ENCODE peak calls at places on chromosome 20, in five cellular contexts. One of them, this sample, is unnamed.
A peak's percentile ranks its signal among the peaks of the same experiment; 100 is the strongest.

GRCh38 chr20:24633026-24633425 is 163.6 kb downstream of the SYNDIG1 start:
- DNase-seq in HCT116: no peak
- DNase-seq in GM12891: no peak
- DNase-seq in GM12878: no peak
- DNase-seq in SK-N-SH: no peak
- DNase-seq in this sample: no peak

GRCh38 chr20:59415224-59415623 is 114.8 kb downstream of the EDN3 start:
- DNase-seq in HCT116: no peak
- DNase-seq in GM12891: no peak
- DNase-seq in GM12878: no peak
- DNase-seq in SK-N-SH: no peak
- DNase-seq in this sample: no peak

GRCh38 chr20:51356871-51357270 is 185.6 kb downstream of the NFATC2 start:
- DNase-seq in HCT116: no peak
- DNase-seq in GM12891: no peak
- DNase-seq in GM12878: no peak
- DNase-seq in SK-N-SH: no peak
- DNase-seq in this sample: no peak

GRCh38 chr20:61185841-61186601 is 66.0 kb upstream of the CDH4 start:
- DNase-seq in HCT116: no peak
- DNase-seq in GM12891: no peak
- DNase-seq in GM12878: no peak
- DNase-seq in SK-N-SH: no peak
- DNase-seq in this sample: no peak

GRCh38 chr20:25222461-25223178 is 25.3 kb upstream of the PYGB start:
- DNase-seq in HCT116: no peak
- DNase-seq in GM12891: no peak
- DNase-seq in GM12878: no peak
- DNase-seq in SK-N-SH: no peak
- DNase-seq in this sample: no peak

GRCh38 chr20:5654557-5654956 is 95.6 kb upstream of the SHLD1 start:
- DNase-seq in HCT116: no peak
- DNase-seq in GM12891: no peak
- DNase-seq in GM12878: no peak
- DNase-seq in SK-N-SH: no peak
- DNase-seq in this sample: no peak

GRCh38 chr20:3889489-3890409 is 562 bp downstream of the PANK2 start:
- DNase-seq in HCT116: no peak
- DNase-seq in GM12891: no peak
- DNase-seq in GM12878: no peak
- DNase-seq in SK-N-SH: peak; percentile 81
- DNase-seq in this sample: peak; percentile 40

GRCh38 chr20:51493346-51493791 is 49.1 kb downstream of the NFATC2 start:
- DNase-seq in HCT116: no peak
- DNase-seq in GM12891: no peak
- DNase-seq in GM12878: no peak
- DNase-seq in SK-N-SH: no peak
- DNase-seq in this sample: no peak

GRCh38 chr20:366719-367485 is 13.7 kb upstream of the TRIB3 start:
- DNase-seq in HCT116: no peak
- DNase-seq in GM12891: no peak
- DNase-seq in GM12878: no peak
- DNase-seq in SK-N-SH: no peak
- DNase-seq in this sample: no peak

GRCh38 chr20:62646851-62647520 is 4.7 kb downstream of the SLCO4A1 start:
- DNase-seq in HCT116: no peak
- DNase-seq in GM12891: no peak
- DNase-seq in GM12878: no peak
- DNase-seq in SK-N-SH: no peak
- DNase-seq in this sample: peak; percentile 87

GRCh38 chr20:8132632-8133587 is 844 bp downstream of the PLCB1 start:
- DNase-seq in HCT116: no peak
- DNase-seq in GM12891: no peak
- DNase-seq in GM12878: no peak
- DNase-seq in SK-N-SH: no peak
- DNase-seq in this sample: peak; percentile 46

GRCh38 chr20:1083431-1084080 is 34.8 kb upstream of the PSMF1 start:
- DNase-seq in HCT116: no peak
- DNase-seq in GM12891: no peak
- DNase-seq in GM12878: peak; percentile 9
- DNase-seq in SK-N-SH: no peak
- DNase-seq in this sample: no peak

GRCh38 chr20:6122873-6123649 is at the start of gene FERMT1:
- DNase-seq in HCT116: peak; percentile 78
- DNase-seq in GM12891: peak; percentile 24
- DNase-seq in GM12878: no peak
- DNase-seq in SK-N-SH: peak; percentile 82
- DNase-seq in this sample: peak; percentile 68

GRCh38 chr20:49866051-49866450 is 49.3 kb downstream of the SPATA2 start:
- DNase-seq in HCT116: no peak
- DNase-seq in GM12891: no peak
- DNase-seq in GM12878: peak; percentile 60
- DNase-seq in SK-N-SH: no peak
- DNase-seq in this sample: no peak

GRCh38 chr20:43554369-43554768 is 4.5 kb upstream of the SGK2 start:
- DNase-seq in HCT116: no peak
- DNase-seq in GM12891: no peak
- DNase-seq in GM12878: no peak
- DNase-seq in SK-N-SH: no peak
- DNase-seq in this sample: no peak

GRCh38 chr20:5788385-5788895 is 38.2 kb downstream of the SHLD1 start:
- DNase-seq in HCT116: peak; percentile 88
- DNase-seq in GM12891: peak; percentile 49
- DNase-seq in GM12878: peak; percentile 66
- DNase-seq in SK-N-SH: peak; percentile 79
- DNase-seq in this sample: peak; percentile 80

GRCh38 chr20:48656661-48657211 is 171.1 kb downstream of the PREX1 start:
- DNase-seq in HCT116: peak; percentile 10
- DNase-seq in GM12891: no peak
- DNase-seq in GM12878: no peak
- DNase-seq in SK-N-SH: peak; percentile 55
- DNase-seq in this sample: peak; percentile 41

GRCh38 chr20:41476013-41476441 is 109.4 kb upstream of the EMILIN3 start:
- DNase-seq in HCT116: no peak
- DNase-seq in GM12891: no peak
- DNase-seq in GM12878: no peak
- DNase-seq in SK-N-SH: no peak
- DNase-seq in this sample: peak; percentile 45

GRCh38 chr20:1299522-1299921 is 29.4 kb downstream of the SDCBP2 start:
- DNase-seq in HCT116: peak; percentile 37
- DNase-seq in GM12891: no peak
- DNase-seq in GM12878: no peak
- DNase-seq in SK-N-SH: peak; percentile 67
- DNase-seq in this sample: no peak

GRCh38 chr20:7716286-7716972 is 223.8 kb downstream of the HAO1 start:
- DNase-seq in HCT116: no peak
- DNase-seq in GM12891: no peak
- DNase-seq in GM12878: no peak
- DNase-seq in SK-N-SH: no peak
- DNase-seq in this sample: no peak

GRCh38 chr20:62668441-62669027 is 26.2 kb downstream of the SLCO4A1 start:
- DNase-seq in HCT116: peak; percentile 24
- DNase-seq in GM12891: peak; percentile 56
- DNase-seq in GM12878: no peak
- DNase-seq in SK-N-SH: peak; percentile 96
- DNase-seq in this sample: peak; percentile 76

GRCh38 chr20:7841291-7841966 is 98.8 kb downstream of the HAO1 start:
- DNase-seq in HCT116: no peak
- DNase-seq in GM12891: no peak
- DNase-seq in GM12878: no peak
- DNase-seq in SK-N-SH: no peak
- DNase-seq in this sample: no peak

GRCh38 chr20:1308702-1309095 is 20.2 kb downstream of the SDCBP2 start:
- DNase-seq in HCT116: no peak
- DNase-seq in GM12891: no peak
- DNase-seq in GM12878: no peak
- DNase-seq in SK-N-SH: no peak
- DNase-seq in this sample: no peak

GRCh38 chr20:7399575-7399974 is 540.7 kb downstream of the HAO1 start:
- DNase-seq in HCT116: no peak
- DNase-seq in GM12891: no peak
- DNase-seq in GM12878: no peak
- DNase-seq in SK-N-SH: no peak
- DNase-seq in this sample: no peak

GRCh38 chr20:23361108-23361650 is 803 bp upstream of the GZF1 start:
- DNase-seq in HCT116: no peak
- DNase-seq in GM12891: no peak
- DNase-seq in GM12878: no peak
- DNase-seq in SK-N-SH: no peak
- DNase-seq in this sample: no peak

GRCh38 chr20:40633123-40633850 is 55.7 kb downstream of the MAFB start:
- DNase-seq in HCT116: no peak
- DNase-seq in GM12891: no peak
- DNase-seq in GM12878: no peak
- DNase-seq in SK-N-SH: no peak
- DNase-seq in this sample: no peak

GRCh38 chr20:13302647-13303425 is 81.8 kb downstream of the ISM1 start:
- DNase-seq in HCT116: peak; percentile 4
- DNase-seq in GM12891: no peak
- DNase-seq in GM12878: no peak
- DNase-seq in SK-N-SH: peak; percentile 61
- DNase-seq in this sample: no peak

GRCh38 chr20:52312131-52312729 is 120.7 kb upstream of the ZFP64 start:
- DNase-seq in HCT116: peak; percentile 54
- DNase-seq in GM12891: peak; percentile 23
- DNase-seq in GM12878: peak; percentile 7
- DNase-seq in SK-N-SH: peak; percentile 70
- DNase-seq in this sample: peak; percentile 35

GRCh38 chr20:57436223-57436545 is 45.0 kb downstream of the RBM38 start:
- DNase-seq in HCT116: no peak
- DNase-seq in GM12891: no peak
- DNase-seq in GM12878: no peak
- DNase-seq in SK-N-SH: no peak
- DNase-seq in this sample: no peak

GRCh38 chr20:57438552-57438951 is 47.4 kb downstream of the RBM38 start:
- DNase-seq in HCT116: no peak
- DNase-seq in GM12891: no peak
- DNase-seq in GM12878: no peak
- DNase-seq in SK-N-SH: no peak
- DNase-seq in this sample: no peak

GRCh38 chr20:57437267-57437666 is 46.1 kb downstream of the RBM38 start:
- DNase-seq in HCT116: no peak
- DNase-seq in GM12891: no peak
- DNase-seq in GM12878: no peak
- DNase-seq in SK-N-SH: no peak
- DNase-seq in this sample: no peak

GRCh38 chr20:57439432-57439831 is 48.2 kb downstream of the RBM38 start:
- DNase-seq in HCT116: no peak
- DNase-seq in GM12891: no peak
- DNase-seq in GM12878: no peak
- DNase-seq in SK-N-SH: no peak
- DNase-seq in this sample: peak; percentile 94

DNA sequence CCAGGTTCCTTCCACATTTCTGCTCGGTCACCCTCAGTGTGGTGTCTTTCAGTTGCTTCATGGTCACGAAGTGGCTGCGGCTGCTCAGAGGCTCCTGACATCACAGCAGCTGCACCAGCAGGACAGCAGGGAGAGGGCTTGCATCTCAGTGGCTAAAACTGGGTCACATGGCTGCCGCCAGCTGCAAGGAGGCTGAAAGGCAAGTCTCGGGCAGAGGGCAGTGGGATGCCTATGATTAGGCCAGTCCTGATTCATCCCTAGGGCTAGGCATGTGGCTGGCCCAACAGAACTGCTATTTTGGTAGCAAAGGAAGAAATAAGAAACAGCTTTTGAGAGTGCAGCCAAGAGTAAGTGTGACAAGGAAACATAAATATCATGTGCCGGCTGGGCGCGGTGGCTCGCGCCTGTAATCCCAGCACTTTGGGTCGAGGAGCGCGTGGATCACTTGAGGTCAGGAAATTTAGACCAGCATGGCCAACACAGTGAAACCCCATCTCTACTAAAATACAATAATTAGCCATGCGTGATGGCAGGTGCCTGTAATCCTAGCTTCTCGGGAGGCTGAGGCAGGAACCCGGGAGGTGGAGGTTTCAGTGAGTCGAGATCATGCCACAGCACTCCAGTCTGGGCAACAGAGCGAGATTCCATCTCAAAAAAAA is 46.6 kb downstream of the RBM38 start:
- DNase-seq in HCT116: no peak
- DNase-seq in GM12891: no peak
- DNase-seq in GM12878: no peak
- DNase-seq in SK-N-SH: no peak
- DNase-seq in this sample: no peak
- TF ChIP-seq POLR2AphosphoS5 in HCT116: no peak
- TF ChIP-seq POLR2AphosphoS5 in GM12891: no peak
- TF ChIP-seq POLR2AphosphoS5 in GM12878: no peak
- TF ChIP-seq POLR2AphosphoS5 in SK-N-SH: no peak
- TF ChIP-seq POLR2AphosphoS5 in this sample: no peak

GRCh38 chr20:31723282-31724078 is 812 bp upstream of the BCL2L1 start:
- DNase-seq in HCT116: peak; percentile 95
- DNase-seq in GM12891: peak; percentile 98
- DNase-seq in GM12878: peak; percentile 83
- DNase-seq in SK-N-SH: peak; percentile 99
- DNase-seq in this sample: peak; percentile 97
- TF ChIP-seq POLR2AphosphoS5 in HCT116: peak; percentile 79
- TF ChIP-seq POLR2AphosphoS5 in GM12891: no peak
- TF ChIP-seq POLR2AphosphoS5 in GM12878: no peak
- TF ChIP-seq POLR2AphosphoS5 in SK-N-SH: no peak
- TF ChIP-seq POLR2AphosphoS5 in this sample: peak; percentile 44

DNA sequence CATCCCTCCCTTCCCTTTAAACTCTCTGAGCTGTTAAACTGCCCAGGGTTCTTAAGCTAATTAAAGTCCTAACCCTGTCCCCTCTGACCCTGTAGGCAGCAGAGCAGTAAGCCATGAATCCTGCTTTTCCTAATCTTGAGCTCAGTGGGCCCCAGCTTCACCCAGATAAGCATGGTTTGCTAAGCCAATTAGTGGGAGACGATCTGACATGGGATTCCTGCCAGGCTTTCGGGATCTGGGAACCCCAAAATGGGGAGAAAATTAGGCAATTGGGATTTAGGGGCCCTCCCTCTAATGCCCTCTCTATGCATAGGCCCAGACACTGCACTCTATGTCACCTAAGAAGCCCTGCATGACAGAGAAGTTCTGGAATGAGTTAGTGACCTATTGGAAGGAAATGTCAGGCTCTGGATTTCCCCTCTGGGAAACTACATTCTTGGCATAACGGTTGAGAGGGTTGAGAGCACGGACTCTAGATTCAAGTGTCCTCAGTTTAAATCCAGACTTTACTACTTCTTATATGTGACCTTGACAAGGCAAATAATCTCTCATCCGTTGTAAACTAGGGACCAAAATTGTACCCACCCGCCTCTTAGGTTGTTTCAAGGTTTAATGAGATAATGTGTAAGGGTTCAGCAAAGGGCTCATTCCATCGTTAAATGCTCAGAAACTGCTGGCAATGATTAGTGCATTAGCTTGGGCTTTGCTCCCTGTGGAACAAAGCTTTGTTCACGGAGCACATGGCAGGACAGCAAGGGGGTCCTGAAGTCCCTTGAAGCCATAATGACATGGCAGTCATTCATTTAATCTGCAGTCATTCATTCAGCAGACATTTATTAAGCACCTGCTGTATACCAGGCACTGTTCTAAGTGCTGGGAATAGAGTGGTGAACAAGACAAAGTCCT is 4.8 kb downstream of the XKR7 start:
- DNase-seq in HCT116: no peak
- DNase-seq in GM12891: no peak
- DNase-seq in GM12878: no peak
- DNase-seq in SK-N-SH: no peak
- DNase-seq in this sample: no peak
- TF ChIP-seq POLR2AphosphoS5 in HCT116: no peak
- TF ChIP-seq POLR2AphosphoS5 in GM12891: no peak
- TF ChIP-seq POLR2AphosphoS5 in GM12878: no peak
- TF ChIP-seq POLR2AphosphoS5 in SK-N-SH: no peak
- TF ChIP-seq POLR2AphosphoS5 in this sample: no peak

GRCh38 chr20:55761787-55762186 is 243.5 kb downstream of the CBLN4 start:
- DNase-seq in HCT116: no peak
- DNase-seq in GM12891: no peak
- DNase-seq in GM12878: no peak
- DNase-seq in SK-N-SH: no peak
- DNase-seq in this sample: no peak
- TF ChIP-seq POLR2AphosphoS5 in HCT116: no peak
- TF ChIP-seq POLR2AphosphoS5 in GM12891: no peak
- TF ChIP-seq POLR2AphosphoS5 in GM12878: no peak
- TF ChIP-seq POLR2AphosphoS5 in SK-N-SH: no peak
- TF ChIP-seq POLR2AphosphoS5 in this sample: no peak